ENCODE peak calls at places on chromosome 14, in six cellular contexts. A is ecto neural progenitor cell, S is brain microvascular endothelial cell, M is cardiac fibroblast, R is head of caudate nucleus, V is NCI-H1105 treated with DMSO at 0.1 percent for 48 hours. I is an unnamed sample.

GRCh38 chr14:58068306-58068705 is 83.7 kb downstream of the ARMH4 start:
- DNase-seq in M (no peak), V (no peak), S (no peak), R (no peak), A (no peak), I (no peak)

GRCh38 chr14:31018057-31018645 is 7.3 kb upstream of the AP4S1 start:
- DNase-seq in V (no peak), M (no peak), R (peak; percentile 11), S (no peak), A (no peak), I (no peak)

GRCh38 chr14:74605531-74606223 is 6.4 kb downstream of the LTBP2 start:
- DNase-seq in R (no peak), M (no peak), S (no peak), A (no peak), V (no peak), I (no peak)

GRCh38 chr14:103316723-103317122 is 17.3 kb upstream of the EIF5 start:
- DNase-seq in V (no peak), S (no peak), A (no peak), R (no peak), M (no peak), I (no peak)

GRCh38 chr14:88470542-88471440 is 84.0 kb downstream of the PTPN21 start:
- DNase-seq in S (no peak), V (no peak), R (no peak), A (no peak), M (no peak), I (peak; percentile 53)

GRCh38 chr14:38958589-38958988 is 144.4 kb downstream of the SEC23A start:
- DNase-seq in S (no peak), V (peak; percentile 45), R (no peak), M (peak; percentile 9), A (no peak), I (peak; percentile 49)

GRCh38 chr14:99575043-99576023 is 28.7 kb downstream of the CCDC85C start:
- DNase-seq in S (no peak), A (no peak), R (no peak), V (no peak), M (no peak), I (peak; percentile 92)

GRCh38 chr14:64293976-64294671 is at the start of gene ESR2:
- DNase-seq in A (peak; percentile 81), V (peak; percentile 71), R (no peak), S (peak; percentile 22), M (peak; percentile 44), I (peak; percentile 81)

GRCh38 chr14:87869619-87870583 is 123.1 kb downstream of the GALC start:
- DNase-seq in A (no peak), M (no peak), V (no peak), R (peak; percentile 14), S (no peak), I (no peak)

GRCh38 chr14:40164083-40164482 is 731.9 kb upstream of the FBXO33 start:
- DNase-seq in R (no peak), M (no peak), S (no peak), A (no peak), V (no peak), I (no peak)

GRCh38 chr14:32883189-32883588 is 55.5 kb upstream of the NPAS3 start:
- DNase-seq in R (no peak), A (no peak), M (no peak), S (peak; percentile 14), V (no peak), I (no peak)

GRCh38 chr14:105944632-105945610 is 418.5 kb downstream of the TMEM121 start:
- DNase-seq in A (no peak), V (peak; percentile 63), R (no peak), S (no peak), M (no peak), I (peak; percentile 87)

GRCh38 chr14:70821916-70822705 is 12.8 kb upstream of the MAP3K9 start:
- DNase-seq in V (peak; percentile 50), R (peak; percentile 69), M (peak; percentile 58), A (peak; percentile 76), S (peak; percentile 18), I (peak; percentile 74)

GRCh38 chr14:93033983-93034670 is 81.6 kb downstream of the ITPK1 start:
- DNase-seq in M (peak; percentile 25), R (peak; percentile 79), A (no peak), V (no peak), S (no peak), I (peak; percentile 58)

GRCh38 chr14:91366749-91367148 is 50.9 kb downstream of the CCDC88C start:
- DNase-seq in V (no peak), R (no peak), M (no peak), S (no peak), A (no peak), I (peak; percentile 53)

GRCh38 chr14:50402965-50403364 is 6.3 kb upstream of the CDKL1 start:
- DNase-seq in A (no peak), V (no peak), S (no peak), R (no peak), M (no peak), I (no peak)

GRCh38 chr14:59356298-59356697 is 108.9 kb downstream of the GPR135 start:
- DNase-seq in V (peak; percentile 85), A (no peak), M (no peak), R (no peak), S (no peak), I (no peak)

GRCh38 chr14:23669441-23669840 is 33.3 kb downstream of the DHRS2 start:
- DNase-seq in M (no peak), A (peak; percentile 32), R (no peak), S (no peak), V (no peak), I (no peak)

GRCh38 chr14:98907981-98908544 is 363.9 kb downstream of the BCL11B start:
- DNase-seq in S (no peak), A (peak; percentile 61), M (no peak), V (no peak), R (no peak), I (no peak)

GRCh38 chr14:22602853-22603252 is 4.8 kb downstream of the ABHD4 start:
- DNase-seq in M (no peak), S (peak; percentile 20), R (no peak), A (no peak), V (no peak), I (no peak)

GRCh38 chr14:101072945-101073597 is 169.5 kb upstream of the RTL1 start:
- DNase-seq in S (peak; percentile 98), R (peak; percentile 44), A (peak; percentile 63), M (peak; percentile 92), V (no peak), I (peak; percentile 90)

GRCh38 chr14:63453443-63453936 is 89.7 kb downstream of the PPP2R5E start:
- DNase-seq in M (peak; percentile 21), A (no peak), S (no peak), R (no peak), V (no peak), I (no peak)

GRCh38 chr14:48373993-48374392 is 698.6 kb upstream of the MDGA2 start:
- DNase-seq in A (no peak), S (no peak), M (no peak), V (peak; percentile 5), R (no peak), I (peak; percentile 96)

GRCh38 chr14:24216345-24216699 is 456 bp upstream of the MDP1 start:
- DNase-seq in R (no peak), M (no peak), S (no peak), A (no peak), V (peak; percentile 33), I (no peak)

GRCh38 chr14:104803916-104804371 is 3.0 kb downstream of the ZBTB42 start:
- DNase-seq in A (no peak), S (no peak), M (no peak), R (no peak), V (no peak), I (no peak)

GRCh38 chr14:85527006-85527405 is 2.9 kb upstream of the FLRT2 start:
- DNase-seq in A (no peak), S (peak; percentile 75), M (no peak), V (no peak), R (no peak), I (no peak)

GRCh38 chr14:52023518-52023917 is 34.2 kb downstream of the RTRAF start:
- DNase-seq in M (peak; percentile 90), S (peak; percentile 70), R (no peak), V (no peak), A (no peak), I (no peak)

GRCh38 chr14:100372357-100373048 is 49.4 kb downstream of the SLC25A47 start:
- DNase-seq in V (no peak), A (no peak), M (no peak), S (no peak), R (no peak), I (peak; percentile 59)

GRCh38 chr14:61179776-61180398 is 101.3 kb downstream of the TMEM30B start:
- DNase-seq in R (no peak), M (no peak), S (no peak), A (no peak), V (no peak), I (no peak)

GRCh38 chr14:54529811-54530210 is 20.1 kb downstream of the CGRRF1 start:
- DNase-seq in M (peak; percentile 61), A (no peak), V (no peak), R (no peak), S (peak; percentile 63), I (peak; percentile 50)

GRCh38 chr14:71138236-71139057 is 231.2 kb downstream of the PCNX1 start:
- DNase-seq in R (no peak), V (no peak), S (no peak), M (no peak), A (no peak), I (no peak)

GRCh38 chr14:91228112-91229004 is 16.1 kb downstream of the GPR68 start:
- DNase-seq in S (peak; percentile 78), M (peak; percentile 38), A (no peak), V (no peak), R (no peak), I (no peak)

GRCh38 chr14:60653388-60653690 is 4.1 kb upstream of the SIX1 start:
- DNase-seq in R (no peak), V (peak; percentile 52), A (peak; percentile 52), S (no peak), M (no peak), I (no peak)

GRCh38 chr14:106318700-106319099 is 792.3 kb downstream of the TMEM121 start:
- DNase-seq in M (no peak), R (peak; percentile 2), S (no peak), V (no peak), A (no peak), I (peak; percentile 36)

GRCh38 chr14:106268013-106268727 is 741.8 kb downstream of the TMEM121 start:
- DNase-seq in V (no peak), M (no peak), R (no peak), A (no peak), S (no peak), I (peak; percentile 45)

GRCh38 chr14:37824936-37825698 is 229.7 kb downstream of the TTC6 start:
- DNase-seq in A (no peak), V (no peak), S (no peak), M (no peak), R (no peak), I (peak; percentile 16)